ENCODE peak calls at places on chromosomes 7 and 10, in nine cellular contexts. Q is NCI-H1694 treated with DMSO at 0.1 percent for 48 hours; F is activated CD4-positive, CD25-positive, alpha-beta regulatory T cell; P is HS-5; E is ovary; O is cardiac muscle cell; K is fibroblast of pulmonary artery; V is tibial artery; M is putamen. Z is an unnamed sample.

GRCh38 chr10:11178606-11179221 is 161.0 kb downstream of the CELF2 start:
- DNase-seq in P (no peak), V (peak), F (peak), E (no peak), K (peak), Q (no peak), O (peak), M (no peak), Z (no peak)

GRCh38 chr10:132193907-132194552 is 7.3 kb downstream of the DPYSL4 start:
- DNase-seq in M (no peak), O (peak), V (no peak), E (no peak), F (no peak), K (peak), Q (no peak), P (no peak), Z (no peak)

GRCh38 chr10:102710604-102711003 is 3.6 kb downstream of the ARL3 start:
- DNase-seq in F (no peak), M (no peak), V (no peak), E (no peak), P (peak), O (no peak), Q (no peak), K (peak), Z (no peak)

GRCh38 chr7:98795741-98796493 is 73.9 kb downstream of the TMEM130 start:
- DNase-seq in E (no peak), Q (no peak), K (no peak), P (no peak), O (no peak), M (no peak), V (no peak), F (no peak), Z (no peak)

GRCh38 chr7:87934699-87935372 is 785 bp downstream of the ADAM22 start:
- DNase-seq in F (no peak), O (peak), V (no peak), Q (peak), P (peak), M (peak), K (peak), E (no peak), Z (peak)

GRCh38 chr10:21505711-21506278 is 19.7 kb downstream of the SKIDA1 start:
- DNase-seq in E (no peak), V (no peak), P (no peak), F (no peak), O (peak), M (no peak), K (no peak), Q (no peak), Z (no peak)

GRCh38 chr7:157573244-157573643 is 236.4 kb downstream of the DNAJB6 start:
- DNase-seq in Q (no peak), P (no peak), K (no peak), M (no peak), E (no peak), F (no peak), V (no peak), O (no peak), Z (no peak)

GRCh38 chr7:84196007-84196551 is 1.5 kb upstream of the SEMA3A start:
- DNase-seq in V (no peak), O (peak), M (no peak), F (no peak), K (peak), E (no peak), Q (no peak), P (no peak), Z (no peak)

GRCh38 chr10:77685494-77685893 is 47.9 kb upstream of the KCNMA1 start:
- DNase-seq in F (no peak), M (no peak), Q (no peak), V (no peak), E (no peak), O (no peak), K (no peak), P (no peak), Z (no peak)

GRCh38 chr10:79243211-79244067 is 103.8 kb upstream of the PPIF start:
- DNase-seq in E (no peak), Q (peak), M (peak), P (no peak), K (no peak), O (peak), V (peak), F (peak), Z (peak)

Z was measured in cerebellar cortex.